ENCODE peak calls at places on chromosomes 3 and 15, in five cellular contexts. Q is suprapubic skin, H is body of pancreas, Y is A549, L is prostate gland. S is an unnamed sample.

GRCh38 chr15:86155551-86155950 is 75.9 kb downstream of the AGBL1 start:
- DNase-seq in Q (no peak), H (no peak), Y (no peak), L (no peak), S (no peak)

GRCh38 chr15:80418892-80419537 is 14.8 kb downstream of the ARNT2 start:
- DNase-seq in Q (no peak), H (peak; percentile 51), Y (peak; percentile 56), L (no peak), S (no peak)

GRCh38 chr3:192467230-192468186 is 259.8 kb downstream of the FGF12 start:
- DNase-seq in Q (no peak), H (peak; percentile 78), Y (peak; percentile 7), L (peak; percentile 52), S (peak; percentile 34)

GRCh38 chr15:100958326-100959065 is 39.3 kb downstream of the LRRK1 start:
- DNase-seq in Q (no peak), H (no peak), Y (peak; percentile 77), L (no peak), S (no peak)

GRCh38 chr3:108552267-108553159 is 36.7 kb downstream of the CIP2A start:
- DNase-seq in Q (no peak), H (no peak), Y (peak; percentile 9), L (peak; percentile 29), S (peak; percentile 16)

GRCh38 chr3:189361103-189361835 is 189.5 kb downstream of the TPRG1 start:
- DNase-seq in Q (no peak), H (no peak), Y (no peak), L (no peak), S (no peak)

GRCh38 chr15:41806291-41807181 is 21.4 kb upstream of the JMJD7 start:
- DNase-seq in Q (no peak), H (peak; percentile 40), Y (no peak), L (peak; percentile 42), S (no peak)

GRCh38 chr3:183349421-183350157 is 78.8 kb downstream of the MCF2L2 start:
- DNase-seq in Q (no peak), H (no peak), Y (no peak), L (no peak), S (no peak)

GRCh38 chr3:20080956-20081554 is 40.8 kb downstream of the KAT2B start:
- DNase-seq in Q (peak; percentile 81), H (peak; percentile 91), Y (no peak), L (peak; percentile 84), S (no peak)

GRCh38 chr15:65069779-65070546 is 2.2 kb upstream of the RASL12 start:
- DNase-seq in Q (no peak), H (no peak), Y (no peak), L (no peak), S (no peak)

GRCh38 chr15:76335851-76336253 is 721 bp upstream of the ISL2 start:
- DNase-seq in Q (no peak), H (no peak), Y (peak; percentile 81), L (no peak), S (no peak)

GRCh38 chr15:68366314-68366713 is 65.6 kb downstream of the ITGA11 start:
- DNase-seq in Q (no peak), H (no peak), Y (no peak), L (no peak), S (no peak)

GRCh38 chr15:52146776-52147175 is 34.2 kb upstream of the BCL2L10 start:
- DNase-seq in Q (no peak), H (no peak), Y (no peak), L (no peak), S (no peak)

GRCh38 chr3:123048480-123049237 is 18.2 kb upstream of the PDIA5 start:
- DNase-seq in Q (no peak), H (no peak), Y (no peak), L (no peak), S (no peak)

GRCh38 chr3:2098398-2099027 is at the start of gene CNTN4:
- DNase-seq in Q (no peak), H (peak; percentile 89), Y (peak; percentile 38), L (peak; percentile 42), S (peak; percentile 56)

GRCh38 chr3:124995460-124995994 is 60.3 kb downstream of the HEG1 start:
- DNase-seq in Q (no peak), H (peak; percentile 53), Y (peak; percentile 56), L (peak; percentile 52), S (peak; percentile 43)

GRCh38 chr15:80929225-80929624 is 60.4 kb downstream of the MESD start:
- DNase-seq in Q (no peak), H (no peak), Y (no peak), L (no peak), S (no peak)

GRCh38 chr15:99073008-99073714 is 31.7 kb upstream of the SYNM start:
- DNase-seq in Q (peak; percentile 37), H (no peak), Y (no peak), L (no peak), S (no peak)

GRCh38 chr3:56870436-56870835 is 68.7 kb upstream of the ARHGEF3 start:
- DNase-seq in Q (no peak), H (no peak), Y (no peak), L (no peak), S (no peak)

GRCh38 chr3:42071720-42072582 is 19.2 kb upstream of the TRAK1 start:
- DNase-seq in Q (peak; percentile 37), H (peak; percentile 86), Y (peak; percentile 33), L (peak; percentile 94), S (no peak)
- H3K4me1 ChIP-seq in Q (peaks cover 59% of the 10 kb centered on the region), H (peaks cover 33% of the 10 kb centered on the region), Y (peaks cover 46% of the 10 kb centered on the region), L (peaks cover 20% of the 10 kb centered on the region), S (peaks cover 48% of the 10 kb centered on the region)

GRCh38 chr3:185912929-185913901 is 24.6 kb downstream of the TRA2B start:
- DNase-seq in Q (no peak), H (no peak), Y (no peak), L (no peak), S (no peak)

GRCh38 chr3:185914911-185915629 is 22.7 kb downstream of the TRA2B start:
- DNase-seq in Q (no peak), H (no peak), Y (no peak), L (no peak), S (no peak)

GRCh38 chr3:185915642-185916041 is 22.2 kb downstream of the TRA2B start:
- DNase-seq in Q (no peak), H (no peak), Y (no peak), L (no peak), S (no peak)

GRCh38 chr3:185912512-185912911 is 25.3 kb downstream of the TRA2B start:
- DNase-seq in Q (no peak), H (no peak), Y (no peak), L (no peak), S (no peak)

DNA sequence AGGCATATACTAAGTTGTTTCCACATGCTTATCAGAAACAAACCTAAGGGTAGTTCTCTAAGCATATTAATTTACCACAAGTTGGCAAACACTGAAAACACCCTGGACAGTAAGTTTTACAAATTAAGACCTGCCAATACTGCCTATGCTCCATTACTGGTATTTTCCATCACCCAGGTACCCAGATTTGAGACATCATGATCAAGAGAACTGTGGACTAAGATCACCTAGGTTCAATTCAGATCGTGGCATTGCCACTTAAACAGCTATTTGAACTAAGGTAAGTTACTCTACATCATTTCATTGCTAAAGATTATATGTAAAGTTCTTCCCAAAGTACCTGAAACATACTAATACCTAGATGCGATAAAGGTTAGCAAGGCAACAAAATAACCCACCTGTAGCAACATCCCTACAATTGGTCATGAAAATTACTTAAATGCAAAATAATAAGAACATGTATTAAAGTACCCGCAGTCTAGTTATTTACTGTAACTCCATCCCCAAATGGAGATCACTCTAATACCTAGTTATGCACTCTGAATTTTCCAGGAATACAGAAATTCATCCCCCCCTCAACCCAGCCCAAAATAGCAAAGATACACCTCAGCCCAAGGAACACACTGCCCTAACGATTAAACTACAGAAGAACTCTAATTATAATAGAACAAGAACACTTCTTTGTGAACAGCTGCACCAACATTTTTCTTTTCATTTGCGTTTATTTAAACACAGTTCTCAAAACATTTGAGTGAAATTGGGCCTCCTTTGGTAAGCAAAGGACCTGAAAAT is 21.6 kb downstream of the TRA2B start:
- DNase-seq in Q (no peak), H (no peak), Y (no peak), L (no peak), S (no peak)
- TF ChIP-seq POLR2A in Q (no peak), H (no peak), Y (no peak), L (no peak), S (no peak)

GRCh38 chr3:43298761-43299160 is 12.4 kb downstream of the SNRK start:
- DNase-seq in Q (no peak), H (no peak), Y (no peak), L (no peak), S (no peak)
- H3K4me1 ChIP-seq in Q (peaks cover 55% of the 10 kb centered on the region), H (peaks cover 88% of the 10 kb centered on the region), Y (peaks cover 24% of the 10 kb centered on the region), L (no peaks in the 10 kb centered on the region), S (no peaks in the 10 kb centered on the region)

GRCh38 chr3:113746955-113747718 is at the start of gene ATP6V1A:
- DNase-seq in Q (peak; percentile 86), H (peak; percentile 79), Y (peak; percentile 76), L (peak; percentile 69), S (no peak)

GRCh38 chr3:113746069-113746954 is at the start of gene NAA50:
- DNase-seq in Q (peak; percentile 97), H (peak; percentile 95), Y (peak; percentile 88), L (peak; percentile 93), S (peak; percentile 87)

GRCh38 chr3:113744941-113745272 is 1.1 kb downstream of the NAA50 start:
- DNase-seq in Q (no peak), H (no peak), Y (no peak), L (no peak), S (no peak)

GRCh38 chr3:113747719-113748046 is 848 bp downstream of the ATP6V1A start:
- DNase-seq in Q (no peak), H (no peak), Y (no peak), L (no peak), S (no peak)

DNA sequence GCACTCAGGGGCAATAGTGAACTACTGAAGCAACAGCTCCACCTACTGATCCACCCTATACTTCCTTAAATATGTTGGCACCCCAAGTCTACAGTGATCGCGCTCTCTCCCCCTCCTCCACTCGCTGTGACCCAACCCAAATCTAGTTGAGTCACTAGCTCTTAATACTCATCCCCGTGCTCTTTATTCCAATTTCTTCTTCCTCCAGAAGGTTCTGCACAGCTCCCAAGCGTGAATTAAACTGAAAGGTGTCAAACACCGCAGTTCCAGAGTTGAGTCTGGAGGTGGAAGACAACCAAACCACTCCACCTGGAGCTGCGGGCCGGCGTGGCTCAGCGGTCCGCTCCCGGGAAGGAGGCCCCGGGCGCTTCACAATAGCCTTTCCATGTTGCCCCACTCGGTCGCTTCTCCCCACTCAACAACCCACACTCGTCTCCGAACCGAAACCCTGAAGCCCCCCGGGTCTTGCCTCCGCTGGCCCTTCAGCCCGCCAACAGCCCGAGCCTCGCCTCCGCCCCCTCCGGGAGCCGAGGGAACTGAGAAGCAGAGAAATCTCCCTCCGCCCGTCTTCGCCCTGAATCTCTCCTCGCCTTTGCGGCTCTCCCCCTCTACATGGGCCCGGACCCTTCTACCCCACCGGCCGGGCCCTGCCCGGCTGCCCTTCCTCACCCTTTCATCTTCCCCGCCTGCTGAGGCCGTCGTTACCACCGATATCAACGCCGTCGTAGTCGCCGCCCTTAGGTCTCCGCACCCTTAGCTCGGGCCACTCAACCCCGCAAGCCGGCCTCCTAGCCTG is 578 bp downstream of the NAA50 start:
- DNase-seq in Q (peak; percentile 85), H (peak; percentile 78), Y (peak; percentile 95), L (peak; percentile 89), S (peak; percentile 26)
- TF ChIP-seq POLR2A in Q (no peak), H (no peak), Y (no peak), L (peak; percentile 63), S (peak; percentile 19)

GRCh38 chr3:146155022-146155421 is 6.0 kb downstream of the PLOD2 start:
- DNase-seq in Q (no peak), H (no peak), Y (no peak), L (no peak), S (no peak)
- H3K4me1 ChIP-seq in Q (peaks cover 19% of the 10 kb centered on the region), H (peaks cover 71% of the 10 kb centered on the region), Y (peaks cover 85% of the 10 kb centered on the region), L (no peaks in the 10 kb centered on the region), S (no peaks in the 10 kb centered on the region)

GRCh38 chr15:38080651-38081271 is 146.3 kb downstream of the TMCO5A start:
- DNase-seq in Q (no peak), H (no peak), Y (no peak), L (no peak), S (no peak)
- TF ChIP-seq POLR2A in Q (no peak), H (no peak), Y (no peak), L (no peak), S (no peak)

GRCh38 chr3:30612422-30613134 is 6.2 kb downstream of the TGFBR2 start:
- DNase-seq in Q (no peak), H (no peak), Y (no peak), L (no peak), S (no peak)
- H3K4me1 ChIP-seq in Q (peaks cover 72% of the 10 kb centered on the region), H (peaks cover 60% of the 10 kb centered on the region), Y (peaks cover 96% of the 10 kb centered on the region), L (no peaks in the 10 kb centered on the region), S (peaks cover 52% of the 10 kb centered on the region)

S was measured in tibial nerve.